ENCODE peak calls at places on chromosome 16, in seven cellular contexts. X, T, Y, Q, B, H and W are unnamed samples.

GRCh38 chr16:89476811-89477261 is 13.5 kb downstream of the ANKRD11 start:
- DNase-seq in X (no peak), T (no peak), Y (no peak), Q (peak), B (no peak), H (no peak), W (no peak)

GRCh38 chr16:89484088-89484501 is 6.3 kb downstream of the ANKRD11 start:
- DNase-seq in X (no peak), T (no peak), Y (no peak), Q (no peak), B (no peak), H (no peak), W (no peak)

GRCh38 chr16:28534542-28535373 is 4.0 kb downstream of the NUPR1 start:
- DNase-seq in X (no peak), T (no peak), Y (no peak), Q (no peak), B (no peak), H (no peak), W (no peak)

GRCh38 chr16:87464691-87465300 is 28.0 kb downstream of the ZCCHC14 start:
- DNase-seq in X (no peak), T (no peak), Y (peak), Q (no peak), B (no peak), H (peak), W (no peak)

GRCh38 chr16:87818533-87819161 is 50.7 kb downstream of the SLC7A5 start:
- DNase-seq in X (no peak), T (no peak), Y (no peak), Q (no peak), B (no peak), H (no peak), W (no peak)

GRCh38 chr16:75695708-75696107 is 5.6 kb downstream of the DUXB start:
- DNase-seq in X (no peak), T (peak), Y (peak), Q (no peak), B (peak), H (peak), W (peak)

GRCh38 chr16:4081035-4081434 is 35.2 kb downstream of the ADCY9 start:
- DNase-seq in X (no peak), T (no peak), Y (no peak), Q (no peak), B (no peak), H (no peak), W (no peak)

GRCh38 chr16:85480727-85481101 is 132.4 kb upstream of the GSE1 start:
- DNase-seq in X (no peak), T (no peak), Y (no peak), Q (no peak), B (no peak), H (no peak), W (no peak)

GRCh38 chr16:28212532-28212873 is 738 bp upstream of the XPO6 start:
- DNase-seq in X (no peak), T (peak), Y (no peak), Q (no peak), B (no peak), H (no peak), W (no peak)

GRCh38 chr16:56107944-56108583 is 83.2 kb upstream of the GNAO1 start:
- DNase-seq in X (no peak), T (no peak), Y (no peak), Q (no peak), B (no peak), H (no peak), W (no peak)

GRCh38 chr16:84617068-84617630 is 729 bp downstream of the COTL1 start:
- DNase-seq in X (no peak), T (no peak), Y (peak), Q (no peak), B (no peak), H (peak), W (no peak)

GRCh38 chr16:27468941-27469531 is 67.1 kb downstream of the IL21R start:
- DNase-seq in X (no peak), T (no peak), Y (no peak), Q (no peak), B (no peak), H (no peak), W (no peak)

GRCh38 chr16:25126820-25127232 is 15.3 kb downstream of the LCMT1 start:
- DNase-seq in X (no peak), T (no peak), Y (peak), Q (no peak), B (peak), H (no peak), W (no peak)

GRCh38 chr16:24980077-24980793 is 34.9 kb downstream of the ARHGAP17 start:
- DNase-seq in X (no peak), T (no peak), Y (no peak), Q (peak), B (no peak), H (no peak), W (no peak)

GRCh38 chr16:83689385-83689831 is 118.4 kb upstream of the HSBP1 start:
- DNase-seq in X (no peak), T (no peak), Y (no peak), Q (peak), B (no peak), H (no peak), W (no peak)

GRCh38 chr16:64362193-64362592 is 759.7 kb downstream of the CDH11 start:
- DNase-seq in X (no peak), T (no peak), Y (no peak), Q (no peak), B (no peak), H (no peak), W (no peak)

GRCh38 chr16:74577882-74578366 is 29.0 kb downstream of the GLG1 start:
- DNase-seq in X (no peak), T (peak), Y (no peak), Q (peak), B (no peak), H (no peak), W (no peak)

GRCh38 chr16:8866884-8867482 is 1.8 kb downstream of the CARHSP1 start:
- DNase-seq in X (no peak), T (no peak), Y (no peak), Q (no peak), B (no peak), H (no peak), W (no peak)

GRCh38 chr16:783404-784161 is 4.6 kb downstream of the RPUSD1 start:
- DNase-seq in X (no peak), T (no peak), Y (peak), Q (no peak), B (no peak), H (no peak), W (no peak)

GRCh38 chr16:70550082-70550481 is 26.5 kb downstream of the SF3B3 start:
- DNase-seq in X (no peak), T (no peak), Y (no peak), Q (no peak), B (no peak), H (no peak), W (no peak)

GRCh38 chr16:15760129-15760528 is 96.7 kb downstream of the MYH11 start:
- DNase-seq in X (no peak), T (no peak), Y (no peak), Q (no peak), B (no peak), H (no peak), W (no peak)

GRCh38 chr16:57577691-57578224 is 35.3 kb downstream of the ADGRG5 start:
- DNase-seq in X (no peak), T (no peak), Y (peak), Q (no peak), B (no peak), H (peak), W (no peak)

GRCh38 chr16:46621006-46621629 is at the start of gene SHCBP1:
- DNase-seq in X (peak), T (peak), Y (peak), Q (peak), B (peak), H (peak), W (peak)

GRCh38 chr16:4962716-4963115 is 4.6 kb downstream of the SEC14L5 start:
- DNase-seq in X (no peak), T (no peak), Y (no peak), Q (no peak), B (no peak), H (no peak), W (no peak)

GRCh38 chr16:2183671-2184070 is 12.7 kb downstream of the CASKIN1 start:
- DNase-seq in X (no peak), T (no peak), Y (no peak), Q (no peak), B (no peak), H (no peak), W (no peak)

GRCh38 chr16:2186064-2186463 is 10.3 kb downstream of the CASKIN1 start:
- DNase-seq in X (no peak), T (no peak), Y (no peak), Q (no peak), B (no peak), H (no peak), W (no peak)

GRCh38 chr16:2184962-2185361 is 11.4 kb downstream of the CASKIN1 start:
- DNase-seq in X (no peak), T (no peak), Y (no peak), Q (no peak), B (no peak), H (no peak), W (no peak)

GRCh38 chr16:2186505-2186904 is 9.9 kb downstream of the CASKIN1 start:
- DNase-seq in X (no peak), T (no peak), Y (no peak), Q (no peak), B (no peak), H (no peak), W (no peak)

GRCh38 chr16:2184346-2184745 is 12.1 kb downstream of the CASKIN1 start:
- DNase-seq in X (no peak), T (no peak), Y (no peak), Q (no peak), B (no peak), H (no peak), W (no peak)
- TF ChIP-seq YY1 in X (no peak), T (no peak), Y (no peak), Q (no peak), B (no peak), H (no peak), W (no peak)

GRCh38 chr16:78684040-78684611 is 584.7 kb downstream of the WWOX start:
- DNase-seq in X (no peak), T (no peak), Y (no peak), Q (no peak), B (peak), H (no peak), W (no peak)
- TF ChIP-seq YY1 in X (no peak), T (no peak), Y (no peak), Q (no peak), B (no peak), H (no peak), W (no peak)

DNA sequence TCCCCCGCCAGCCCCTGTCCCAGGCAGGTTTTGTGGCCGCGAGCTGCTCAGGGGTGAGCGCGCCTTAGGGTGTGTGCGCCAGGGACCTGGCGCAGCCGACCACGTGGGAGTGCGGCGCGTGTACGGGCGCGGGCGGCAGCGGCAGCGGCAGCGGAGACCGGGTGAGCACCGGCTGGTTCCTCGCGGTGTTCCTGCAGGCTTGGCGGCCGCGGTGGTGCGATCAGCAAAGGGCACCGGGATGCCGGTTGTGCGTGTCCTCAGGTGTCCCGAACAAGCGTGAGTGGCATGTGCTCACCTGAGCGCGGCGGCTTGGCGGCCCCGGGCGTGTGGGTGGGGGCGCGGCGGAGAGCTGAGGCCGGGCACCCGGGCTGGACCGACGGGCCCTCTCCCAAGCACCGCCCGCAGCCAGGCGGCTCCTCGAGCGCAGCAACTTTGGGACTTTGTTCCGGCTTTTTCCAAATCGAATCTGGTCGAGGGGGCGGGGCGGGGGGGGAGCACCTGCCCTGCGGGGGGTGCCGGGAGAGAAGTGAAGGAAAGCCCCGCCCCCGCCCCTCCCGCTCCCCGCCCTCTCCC is 331 bp upstream of the HSD11B2 start:
- DNase-seq in X (no peak), T (no peak), Y (peak), Q (no peak), B (peak), H (peak), W (no peak)
- TF ChIP-seq YY1 in X (no peak), T (no peak), Y (no peak), Q (no peak), B (no peak), H (no peak), W (no peak)

DNA sequence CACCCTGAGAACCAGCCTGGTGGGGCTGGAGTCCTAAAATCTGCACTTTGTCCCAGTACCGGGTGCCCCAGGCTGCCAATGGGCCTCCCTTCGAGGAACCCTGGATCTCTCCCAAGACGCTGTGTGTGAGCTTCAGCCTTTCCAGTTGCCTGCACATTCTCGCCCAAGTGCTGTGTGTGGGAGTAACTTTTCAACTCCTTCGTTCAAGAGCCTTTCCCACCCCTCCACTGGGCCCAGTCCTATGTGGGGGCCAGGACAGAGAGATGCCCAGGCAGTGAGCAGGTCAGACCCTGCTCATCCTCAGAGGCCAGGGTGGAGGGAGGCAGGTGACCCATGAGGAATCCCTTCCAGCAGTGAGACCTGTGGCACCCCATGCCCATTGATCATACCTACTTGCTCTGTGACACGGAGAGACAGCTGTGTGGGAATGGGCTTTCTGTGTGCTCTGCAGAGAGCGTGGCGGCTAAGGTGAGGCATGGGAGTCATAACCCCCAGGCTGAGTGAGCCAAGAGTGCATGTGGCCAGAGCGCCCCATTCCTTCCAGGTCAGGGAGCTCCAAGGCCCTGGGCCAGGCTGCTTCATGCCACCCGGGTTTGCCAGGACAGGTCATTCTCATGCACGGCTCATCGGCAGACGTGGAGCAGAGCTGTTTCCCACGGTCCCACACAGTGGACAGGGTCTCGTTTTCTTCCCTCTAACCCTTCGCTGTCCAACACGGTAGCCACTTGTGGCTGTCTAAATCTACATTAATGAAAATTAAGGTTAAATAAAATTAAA is 154.4 kb downstream of the CLEC16A start:
- DNase-seq in X (no peak), T (no peak), Y (no peak), Q (no peak), B (no peak), H (no peak), W (no peak)
- TF ChIP-seq YY1 in X (no peak), T (no peak), Y (no peak), Q (no peak), B (no peak), H (no peak), W (no peak)